ENCODE peak calls at places on chromosomes 2 and 18, in six cellular contexts. One of them, this sample, is unnamed.
A peak's percentile ranks its signal among the peaks of the same experiment; 100 is the strongest.

GRCh38 chr2:157376041-157376440 is 50.4 kb upstream of the ERMN start:
- DNase-seq in glomerular endothelial cell: no peak
- DNase-seq in NCI-H1092 treated with DMSO at 0.1 percent for 48 hours: no peak
- DNase-seq in stimulated activated CD8-positive, alpha-beta memory T cell treated with anti-CD3 and anti-CD28 coated beads, Interleukin-2, amount 100 ng/mL, for 48 hours: no peak
- DNase-seq in left cardiac atrium: no peak
- DNase-seq in epithelial cell of proximal tubule: no peak
- DNase-seq in this sample: no peak

GRCh38 chr2:240619506-240620148 is 5.7 kb upstream of the GPR35 start:
- DNase-seq in glomerular endothelial cell: no peak
- DNase-seq in epithelial cell of proximal tubule: no peak
- DNase-seq in NCI-H1092 treated with DMSO at 0.1 percent for 48 hours: no peak
- DNase-seq in stimulated activated CD8-positive, alpha-beta memory T cell treated with anti-CD3 and anti-CD28 coated beads, Interleukin-2, amount 100 ng/mL, for 48 hours: no peak
- DNase-seq in left cardiac atrium: no peak
- DNase-seq in this sample: no peak

GRCh38 chr2:71895320-71896161 is 252.1 kb downstream of the CYP26B1 start:
- DNase-seq in NCI-H1092 treated with DMSO at 0.1 percent for 48 hours: no peak
- DNase-seq in epithelial cell of proximal tubule: no peak
- DNase-seq in glomerular endothelial cell: no peak
- DNase-seq in stimulated activated CD8-positive, alpha-beta memory T cell treated with anti-CD3 and anti-CD28 coated beads, Interleukin-2, amount 100 ng/mL, for 48 hours: no peak
- DNase-seq in left cardiac atrium: no peak
- DNase-seq in this sample: no peak

GRCh38 chr2:40746150-40746549 is 294.3 kb upstream of the SLC8A1 start:
- DNase-seq in left cardiac atrium: no peak
- DNase-seq in NCI-H1092 treated with DMSO at 0.1 percent for 48 hours: no peak
- DNase-seq in glomerular endothelial cell: no peak
- DNase-seq in stimulated activated CD8-positive, alpha-beta memory T cell treated with anti-CD3 and anti-CD28 coated beads, Interleukin-2, amount 100 ng/mL, for 48 hours: no peak
- DNase-seq in epithelial cell of proximal tubule: no peak
- DNase-seq in this sample: no peak

GRCh38 chr2:174461221-174461620 is 25.6 kb downstream of the GPR155 start:
- DNase-seq in NCI-H1092 treated with DMSO at 0.1 percent for 48 hours: no peak
- DNase-seq in glomerular endothelial cell: no peak
- DNase-seq in left cardiac atrium: no peak
- DNase-seq in epithelial cell of proximal tubule: no peak
- DNase-seq in stimulated activated CD8-positive, alpha-beta memory T cell treated with anti-CD3 and anti-CD28 coated beads, Interleukin-2, amount 100 ng/mL, for 48 hours: no peak
- DNase-seq in this sample: no peak

GRCh38 chr18:74775239-74775638 is 177.6 kb downstream of the ZNF407 start:
- DNase-seq in NCI-H1092 treated with DMSO at 0.1 percent for 48 hours: no peak
- DNase-seq in epithelial cell of proximal tubule: no peak
- DNase-seq in glomerular endothelial cell: no peak
- DNase-seq in left cardiac atrium: no peak
- DNase-seq in stimulated activated CD8-positive, alpha-beta memory T cell treated with anti-CD3 and anti-CD28 coated beads, Interleukin-2, amount 100 ng/mL, for 48 hours: no peak
- DNase-seq in this sample: no peak

GRCh38 chr2:122471779-122472178 is 716.3 kb downstream of the TSN start:
- DNase-seq in epithelial cell of proximal tubule: no peak
- DNase-seq in left cardiac atrium: no peak
- DNase-seq in NCI-H1092 treated with DMSO at 0.1 percent for 48 hours: no peak
- DNase-seq in stimulated activated CD8-positive, alpha-beta memory T cell treated with anti-CD3 and anti-CD28 coated beads, Interleukin-2, amount 100 ng/mL, for 48 hours: no peak
- DNase-seq in glomerular endothelial cell: no peak
- DNase-seq in this sample: no peak

GRCh38 chr2:127386764-127387654 is 766 bp downstream of the MAP3K2 start:
- DNase-seq in left cardiac atrium: peak; percentile 86
- DNase-seq in stimulated activated CD8-positive, alpha-beta memory T cell treated with anti-CD3 and anti-CD28 coated beads, Interleukin-2, amount 100 ng/mL, for 48 hours: peak; percentile 80
- DNase-seq in glomerular endothelial cell: no peak
- DNase-seq in NCI-H1092 treated with DMSO at 0.1 percent for 48 hours: peak; percentile 58
- DNase-seq in epithelial cell of proximal tubule: no peak
- DNase-seq in this sample: no peak

GRCh38 chr2:25322313-25322712 is 19.4 kb downstream of the DNMT3A start:
- DNase-seq in left cardiac atrium: no peak
- DNase-seq in epithelial cell of proximal tubule: no peak
- DNase-seq in glomerular endothelial cell: no peak
- DNase-seq in NCI-H1092 treated with DMSO at 0.1 percent for 48 hours: no peak
- DNase-seq in stimulated activated CD8-positive, alpha-beta memory T cell treated with anti-CD3 and anti-CD28 coated beads, Interleukin-2, amount 100 ng/mL, for 48 hours: no peak
- DNase-seq in this sample: no peak

GRCh38 chr2:74267068-74267467 is 68.7 kb downstream of the MTHFD2 start:
- DNase-seq in epithelial cell of proximal tubule: peak; percentile 1
- DNase-seq in NCI-H1092 treated with DMSO at 0.1 percent for 48 hours: no peak
- DNase-seq in left cardiac atrium: no peak
- DNase-seq in stimulated activated CD8-positive, alpha-beta memory T cell treated with anti-CD3 and anti-CD28 coated beads, Interleukin-2, amount 100 ng/mL, for 48 hours: peak; percentile 16
- DNase-seq in glomerular endothelial cell: no peak
- DNase-seq in this sample: no peak

GRCh38 chr2:233700028-233700635 is 7.4 kb downstream of the UGT1A6 start:
- DNase-seq in NCI-H1092 treated with DMSO at 0.1 percent for 48 hours: no peak
- DNase-seq in stimulated activated CD8-positive, alpha-beta memory T cell treated with anti-CD3 and anti-CD28 coated beads, Interleukin-2, amount 100 ng/mL, for 48 hours: no peak
- DNase-seq in left cardiac atrium: no peak
- DNase-seq in glomerular endothelial cell: no peak
- DNase-seq in epithelial cell of proximal tubule: peak; percentile 92
- DNase-seq in this sample: no peak

GRCh38 chr2:205058409-205058808 is 513.1 kb downstream of the PARD3B start:
- DNase-seq in left cardiac atrium: no peak
- DNase-seq in NCI-H1092 treated with DMSO at 0.1 percent for 48 hours: no peak
- DNase-seq in epithelial cell of proximal tubule: no peak
- DNase-seq in glomerular endothelial cell: no peak
- DNase-seq in stimulated activated CD8-positive, alpha-beta memory T cell treated with anti-CD3 and anti-CD28 coated beads, Interleukin-2, amount 100 ng/mL, for 48 hours: no peak
- DNase-seq in this sample: no peak

GRCh38 chr18:56770873-56771272 is 119.7 kb downstream of the WDR7 start:
- DNase-seq in NCI-H1092 treated with DMSO at 0.1 percent for 48 hours: no peak
- DNase-seq in stimulated activated CD8-positive, alpha-beta memory T cell treated with anti-CD3 and anti-CD28 coated beads, Interleukin-2, amount 100 ng/mL, for 48 hours: no peak
- DNase-seq in epithelial cell of proximal tubule: no peak
- DNase-seq in glomerular endothelial cell: no peak
- DNase-seq in left cardiac atrium: no peak
- DNase-seq in this sample: no peak

GRCh38 chr18:6781846-6782245 is 52.3 kb downstream of the ARHGAP28 start:
- DNase-seq in epithelial cell of proximal tubule: no peak
- DNase-seq in glomerular endothelial cell: no peak
- DNase-seq in left cardiac atrium: no peak
- DNase-seq in stimulated activated CD8-positive, alpha-beta memory T cell treated with anti-CD3 and anti-CD28 coated beads, Interleukin-2, amount 100 ng/mL, for 48 hours: no peak
- DNase-seq in NCI-H1092 treated with DMSO at 0.1 percent for 48 hours: no peak
- DNase-seq in this sample: no peak

GRCh38 chr18:427005-427404 is 73.5 kb downstream of the COLEC12 start:
- DNase-seq in stimulated activated CD8-positive, alpha-beta memory T cell treated with anti-CD3 and anti-CD28 coated beads, Interleukin-2, amount 100 ng/mL, for 48 hours: no peak
- DNase-seq in glomerular endothelial cell: no peak
- DNase-seq in left cardiac atrium: no peak
- DNase-seq in NCI-H1092 treated with DMSO at 0.1 percent for 48 hours: no peak
- DNase-seq in epithelial cell of proximal tubule: no peak
- DNase-seq in this sample: no peak

GRCh38 chr2:197170137-197170682 is 140.4 kb downstream of the ANKRD44 start:
- DNase-seq in stimulated activated CD8-positive, alpha-beta memory T cell treated with anti-CD3 and anti-CD28 coated beads, Interleukin-2, amount 100 ng/mL, for 48 hours: no peak
- DNase-seq in glomerular endothelial cell: no peak
- DNase-seq in NCI-H1092 treated with DMSO at 0.1 percent for 48 hours: no peak
- DNase-seq in left cardiac atrium: no peak
- DNase-seq in epithelial cell of proximal tubule: no peak
- DNase-seq in this sample: no peak

GRCh38 chr18:80196528-80197320 is 50.6 kb downstream of the PARD6G start:
- DNase-seq in stimulated activated CD8-positive, alpha-beta memory T cell treated with anti-CD3 and anti-CD28 coated beads, Interleukin-2, amount 100 ng/mL, for 48 hours: no peak
- DNase-seq in epithelial cell of proximal tubule: no peak
- DNase-seq in glomerular endothelial cell: no peak
- DNase-seq in left cardiac atrium: no peak
- DNase-seq in NCI-H1092 treated with DMSO at 0.1 percent for 48 hours: no peak
- DNase-seq in this sample: no peak

GRCh38 chr2:219406861-219407230 is 11.3 kb upstream of the DES start:
- DNase-seq in NCI-H1092 treated with DMSO at 0.1 percent for 48 hours: no peak
- DNase-seq in epithelial cell of proximal tubule: no peak
- DNase-seq in left cardiac atrium: peak; percentile 74
- DNase-seq in stimulated activated CD8-positive, alpha-beta memory T cell treated with anti-CD3 and anti-CD28 coated beads, Interleukin-2, amount 100 ng/mL, for 48 hours: no peak
- DNase-seq in glomerular endothelial cell: no peak
- DNase-seq in this sample: no peak

GRCh38 chr2:230541934-230542380 is 126.0 kb downstream of the SP100 start:
- DNase-seq in left cardiac atrium: no peak
- DNase-seq in NCI-H1092 treated with DMSO at 0.1 percent for 48 hours: no peak
- DNase-seq in epithelial cell of proximal tubule: no peak
- DNase-seq in stimulated activated CD8-positive, alpha-beta memory T cell treated with anti-CD3 and anti-CD28 coated beads, Interleukin-2, amount 100 ng/mL, for 48 hours: no peak
- DNase-seq in glomerular endothelial cell: no peak
- DNase-seq in this sample: no peak

GRCh38 chr2:187541086-187542085 is 12.8 kb downstream of the TFPI start:
- DNase-seq in glomerular endothelial cell: peak; percentile 86
- DNase-seq in left cardiac atrium: no peak
- DNase-seq in stimulated activated CD8-positive, alpha-beta memory T cell treated with anti-CD3 and anti-CD28 coated beads, Interleukin-2, amount 100 ng/mL, for 48 hours: no peak
- DNase-seq in NCI-H1092 treated with DMSO at 0.1 percent for 48 hours: no peak
- DNase-seq in epithelial cell of proximal tubule: peak; percentile 81
- DNase-seq in this sample: no peak

GRCh38 chr18:6626457-6626856 is 103.1 kb upstream of the ARHGAP28 start:
- DNase-seq in stimulated activated CD8-positive, alpha-beta memory T cell treated with anti-CD3 and anti-CD28 coated beads, Interleukin-2, amount 100 ng/mL, for 48 hours: no peak
- DNase-seq in epithelial cell of proximal tubule: no peak
- DNase-seq in glomerular endothelial cell: no peak
- DNase-seq in NCI-H1092 treated with DMSO at 0.1 percent for 48 hours: no peak
- DNase-seq in left cardiac atrium: no peak
- DNase-seq in this sample: no peak

GRCh38 chr2:187658952-187659525 is 104.8 kb upstream of the TFPI start:
- DNase-seq in epithelial cell of proximal tubule: no peak
- DNase-seq in stimulated activated CD8-positive, alpha-beta memory T cell treated with anti-CD3 and anti-CD28 coated beads, Interleukin-2, amount 100 ng/mL, for 48 hours: no peak
- DNase-seq in NCI-H1092 treated with DMSO at 0.1 percent for 48 hours: no peak
- DNase-seq in left cardiac atrium: no peak
- DNase-seq in glomerular endothelial cell: no peak
- DNase-seq in this sample: no peak

GRCh38 chr2:241794250-241794823 is 14.7 kb upstream of the NEU4 start:
- DNase-seq in glomerular endothelial cell: no peak
- DNase-seq in epithelial cell of proximal tubule: no peak
- DNase-seq in left cardiac atrium: no peak
- DNase-seq in NCI-H1092 treated with DMSO at 0.1 percent for 48 hours: no peak
- DNase-seq in stimulated activated CD8-positive, alpha-beta memory T cell treated with anti-CD3 and anti-CD28 coated beads, Interleukin-2, amount 100 ng/mL, for 48 hours: no peak
- DNase-seq in this sample: no peak

GRCh38 chr2:26672112-26672817 is 20.3 kb upstream of the KCNK3 start:
- DNase-seq in glomerular endothelial cell: no peak
- DNase-seq in epithelial cell of proximal tubule: no peak
- DNase-seq in left cardiac atrium: no peak
- DNase-seq in NCI-H1092 treated with DMSO at 0.1 percent for 48 hours: no peak
- DNase-seq in stimulated activated CD8-positive, alpha-beta memory T cell treated with anti-CD3 and anti-CD28 coated beads, Interleukin-2, amount 100 ng/mL, for 48 hours: no peak
- DNase-seq in this sample: no peak

GRCh38 chr2:23385351-23385747 is 370 bp downstream of the KLHL29 start:
- DNase-seq in NCI-H1092 treated with DMSO at 0.1 percent for 48 hours: no peak
- DNase-seq in glomerular endothelial cell: no peak
- DNase-seq in left cardiac atrium: peak; percentile 37
- DNase-seq in stimulated activated CD8-positive, alpha-beta memory T cell treated with anti-CD3 and anti-CD28 coated beads, Interleukin-2, amount 100 ng/mL, for 48 hours: no peak
- DNase-seq in epithelial cell of proximal tubule: no peak
- DNase-seq in this sample: no peak

GRCh38 chr2:70920367-70920715 is 15.4 kb upstream of the ATP6V1B1 start:
- DNase-seq in stimulated activated CD8-positive, alpha-beta memory T cell treated with anti-CD3 and anti-CD28 coated beads, Interleukin-2, amount 100 ng/mL, for 48 hours: no peak
- DNase-seq in glomerular endothelial cell: no peak
- DNase-seq in left cardiac atrium: no peak
- DNase-seq in NCI-H1092 treated with DMSO at 0.1 percent for 48 hours: no peak
- DNase-seq in epithelial cell of proximal tubule: no peak
- DNase-seq in this sample: no peak

GRCh38 chr2:46193855-46194254 is 103.4 kb upstream of the EPAS1 start:
- DNase-seq in NCI-H1092 treated with DMSO at 0.1 percent for 48 hours: no peak
- DNase-seq in glomerular endothelial cell: no peak
- DNase-seq in stimulated activated CD8-positive, alpha-beta memory T cell treated with anti-CD3 and anti-CD28 coated beads, Interleukin-2, amount 100 ng/mL, for 48 hours: no peak
- DNase-seq in left cardiac atrium: no peak
- DNase-seq in epithelial cell of proximal tubule: no peak
- DNase-seq in this sample: no peak

GRCh38 chr2:33785201-33786106 is 186.4 kb upstream of the FAM98A start:
- DNase-seq in stimulated activated CD8-positive, alpha-beta memory T cell treated with anti-CD3 and anti-CD28 coated beads, Interleukin-2, amount 100 ng/mL, for 48 hours: no peak
- DNase-seq in left cardiac atrium: no peak
- DNase-seq in glomerular endothelial cell: no peak
- DNase-seq in NCI-H1092 treated with DMSO at 0.1 percent for 48 hours: no peak
- DNase-seq in epithelial cell of proximal tubule: no peak
- DNase-seq in this sample: no peak

GRCh38 chr2:121502781-121503180 is 27.9 kb upstream of the RNU4ATAC start:
- DNase-seq in glomerular endothelial cell: no peak
- DNase-seq in epithelial cell of proximal tubule: no peak
- DNase-seq in NCI-H1092 treated with DMSO at 0.1 percent for 48 hours: no peak
- DNase-seq in stimulated activated CD8-positive, alpha-beta memory T cell treated with anti-CD3 and anti-CD28 coated beads, Interleukin-2, amount 100 ng/mL, for 48 hours: no peak
- DNase-seq in left cardiac atrium: no peak
- DNase-seq in this sample: no peak

GRCh38 chr2:155021591-155021990 is 323.1 kb downstream of the KCNJ3 start:
- DNase-seq in NCI-H1092 treated with DMSO at 0.1 percent for 48 hours: no peak
- DNase-seq in left cardiac atrium: no peak
- DNase-seq in epithelial cell of proximal tubule: no peak
- DNase-seq in stimulated activated CD8-positive, alpha-beta memory T cell treated with anti-CD3 and anti-CD28 coated beads, Interleukin-2, amount 100 ng/mL, for 48 hours: no peak
- DNase-seq in glomerular endothelial cell: no peak
- DNase-seq in this sample: no peak

GRCh38 chr2:217570394-217570793 is 432.4 kb downstream of the TNS1 start:
- DNase-seq in stimulated activated CD8-positive, alpha-beta memory T cell treated with anti-CD3 and anti-CD28 coated beads, Interleukin-2, amount 100 ng/mL, for 48 hours: no peak
- DNase-seq in left cardiac atrium: no peak
- DNase-seq in glomerular endothelial cell: no peak
- DNase-seq in NCI-H1092 treated with DMSO at 0.1 percent for 48 hours: no peak
- DNase-seq in epithelial cell of proximal tubule: no peak
- DNase-seq in this sample: no peak

GRCh38 chr18:10299686-10300085 is 154.7 kb upstream of the APCDD1 start:
- DNase-seq in epithelial cell of proximal tubule: no peak
- DNase-seq in stimulated activated CD8-positive, alpha-beta memory T cell treated with anti-CD3 and anti-CD28 coated beads, Interleukin-2, amount 100 ng/mL, for 48 hours: no peak
- DNase-seq in glomerular endothelial cell: no peak
- DNase-seq in NCI-H1092 treated with DMSO at 0.1 percent for 48 hours: no peak
- DNase-seq in left cardiac atrium: no peak
- DNase-seq in this sample: no peak

GRCh38 chr2:71711470-71711857 is 258.1 kb downstream of the DYSF start:
- DNase-seq in left cardiac atrium: peak; percentile 42
- DNase-seq in NCI-H1092 treated with DMSO at 0.1 percent for 48 hours: no peak
- DNase-seq in glomerular endothelial cell: no peak
- DNase-seq in epithelial cell of proximal tubule: no peak
- DNase-seq in stimulated activated CD8-positive, alpha-beta memory T cell treated with anti-CD3 and anti-CD28 coated beads, Interleukin-2, amount 100 ng/mL, for 48 hours: no peak
- DNase-seq in this sample: no peak

GRCh38 chr2:68907923-68908253 is 36.7 kb upstream of the BMP10 start:
- DNase-seq in stimulated activated CD8-positive, alpha-beta memory T cell treated with anti-CD3 and anti-CD28 coated beads, Interleukin-2, amount 100 ng/mL, for 48 hours: no peak
- DNase-seq in epithelial cell of proximal tubule: no peak
- DNase-seq in NCI-H1092 treated with DMSO at 0.1 percent for 48 hours: no peak
- DNase-seq in glomerular endothelial cell: no peak
- DNase-seq in left cardiac atrium: no peak
- DNase-seq in this sample: no peak

GRCh38 chr2:160606336-160606735 is 112.7 kb upstream of the RBMS1 start:
- DNase-seq in left cardiac atrium: no peak
- DNase-seq in NCI-H1092 treated with DMSO at 0.1 percent for 48 hours: no peak
- DNase-seq in glomerular endothelial cell: no peak
- DNase-seq in epithelial cell of proximal tubule: no peak
- DNase-seq in stimulated activated CD8-positive, alpha-beta memory T cell treated with anti-CD3 and anti-CD28 coated beads, Interleukin-2, amount 100 ng/mL, for 48 hours: no peak
- DNase-seq in this sample: no peak